ENCODE peak calls at places on chromosome X, in nine cellular contexts. One of them, this sample, is unnamed.

GRCh38 chrX:150899191-150899757 is 806 bp upstream of the CD99L2 start:
- DNase-seq in heart right ventricle: peak
- DNase-seq in colonic mucosa: peak
- DNase-seq in left ventricle myocardium inferior: peak
- DNase-seq in fibroblast of the aortic adventitia: peak
- DNase-seq in pancreas: peak
- DNase-seq in adrenal gland: peak
- DNase-seq in AG04450: no peak
- DNase-seq in tibial artery: peak
- DNase-seq in this sample: peak

GRCh38 chrX:20742106-20742505 is 475.4 kb upstream of the RPS6KA3 start:
- DNase-seq in fibroblast of the aortic adventitia: peak
- DNase-seq in pancreas: no peak
- DNase-seq in tibial artery: no peak
- DNase-seq in heart right ventricle: no peak
- DNase-seq in left ventricle myocardium inferior: no peak
- DNase-seq in colonic mucosa: no peak
- DNase-seq in adrenal gland: peak
- DNase-seq in AG04450: no peak
- DNase-seq in this sample: no peak

GRCh38 chrX:118973389-118974087 is 880 bp upstream of the LONRF3 start:
- DNase-seq in adrenal gland: peak
- DNase-seq in colonic mucosa: peak
- DNase-seq in AG04450: no peak
- DNase-seq in tibial artery: peak
- DNase-seq in fibroblast of the aortic adventitia: no peak
- DNase-seq in left ventricle myocardium inferior: peak
- DNase-seq in heart right ventricle: peak
- DNase-seq in pancreas: peak
- DNase-seq in this sample: no peak

GRCh38 chrX:155334486-155335316 is at the start of gene CLIC2:
- DNase-seq in adrenal gland: peak
- DNase-seq in AG04450: peak
- DNase-seq in left ventricle myocardium inferior: peak
- DNase-seq in colonic mucosa: peak
- DNase-seq in tibial artery: no peak
- DNase-seq in heart right ventricle: no peak
- DNase-seq in fibroblast of the aortic adventitia: peak
- DNase-seq in pancreas: peak
- DNase-seq in this sample: peak

GRCh38 chrX:22577181-22577580 is 304.5 kb downstream of the CBLL2 start:
- DNase-seq in heart right ventricle: no peak
- DNase-seq in AG04450: peak
- DNase-seq in pancreas: no peak
- DNase-seq in left ventricle myocardium inferior: no peak
- DNase-seq in adrenal gland: no peak
- DNase-seq in colonic mucosa: no peak
- DNase-seq in tibial artery: no peak
- DNase-seq in fibroblast of the aortic adventitia: peak
- DNase-seq in this sample: peak

GRCh38 chrX:23883737-23884354 is 23.9 kb downstream of the APOO start:
- DNase-seq in fibroblast of the aortic adventitia: peak
- DNase-seq in tibial artery: no peak
- DNase-seq in heart right ventricle: no peak
- DNase-seq in AG04450: no peak
- DNase-seq in left ventricle myocardium inferior: no peak
- DNase-seq in colonic mucosa: peak
- DNase-seq in adrenal gland: no peak
- DNase-seq in pancreas: no peak
- DNase-seq in this sample: peak

GRCh38 chrX:47562615-47563243 is 1.7 kb downstream of the ARAF start:
- DNase-seq in heart right ventricle: no peak
- DNase-seq in pancreas: no peak
- DNase-seq in fibroblast of the aortic adventitia: peak
- DNase-seq in tibial artery: no peak
- DNase-seq in left ventricle myocardium inferior: no peak
- DNase-seq in adrenal gland: no peak
- DNase-seq in AG04450: no peak
- DNase-seq in colonic mucosa: no peak
- DNase-seq in this sample: peak

GRCh38 chrX:125203737-125204578 is 115.7 kb upstream of the TEX13C start:
- DNase-seq in heart right ventricle: peak
- DNase-seq in left ventricle myocardium inferior: peak
- DNase-seq in colonic mucosa: no peak
- DNase-seq in adrenal gland: peak
- DNase-seq in tibial artery: peak
- DNase-seq in AG04450: no peak
- DNase-seq in pancreas: peak
- DNase-seq in fibroblast of the aortic adventitia: no peak
- DNase-seq in this sample: no peak

GRCh38 chrX:101219840-101220191 is 230 bp downstream of the DRP2 start:
- DNase-seq in pancreas: no peak
- DNase-seq in AG04450: no peak
- DNase-seq in fibroblast of the aortic adventitia: peak
- DNase-seq in tibial artery: no peak
- DNase-seq in adrenal gland: no peak
- DNase-seq in colonic mucosa: no peak
- DNase-seq in left ventricle myocardium inferior: no peak
- DNase-seq in heart right ventricle: no peak
- DNase-seq in this sample: peak

GRCh38 chrX:115467961-115468360 is 93.0 kb upstream of the PLS3 start:
- DNase-seq in adrenal gland: no peak
- DNase-seq in pancreas: no peak
- DNase-seq in colonic mucosa: no peak
- DNase-seq in left ventricle myocardium inferior: no peak
- DNase-seq in AG04450: no peak
- DNase-seq in tibial artery: no peak
- DNase-seq in heart right ventricle: no peak
- DNase-seq in fibroblast of the aortic adventitia: no peak
- DNase-seq in this sample: no peak

GRCh38 chrX:15855562-15856256 is 1.1 kb upstream of the AP1S2 start:
- DNase-seq in pancreas: no peak
- DNase-seq in adrenal gland: no peak
- DNase-seq in heart right ventricle: no peak
- DNase-seq in left ventricle myocardium inferior: no peak
- DNase-seq in tibial artery: no peak
- DNase-seq in AG04450: no peak
- DNase-seq in colonic mucosa: no peak
- DNase-seq in fibroblast of the aortic adventitia: no peak
- DNase-seq in this sample: no peak

GRCh38 chrX:45240334-45240733 is 39.7 kb upstream of the DIPK2B start:
- DNase-seq in left ventricle myocardium inferior: no peak
- DNase-seq in tibial artery: no peak
- DNase-seq in fibroblast of the aortic adventitia: no peak
- DNase-seq in pancreas: no peak
- DNase-seq in adrenal gland: no peak
- DNase-seq in colonic mucosa: no peak
- DNase-seq in heart right ventricle: no peak
- DNase-seq in AG04450: no peak
- DNase-seq in this sample: no peak

GRCh38 chrX:124557976-124558375 is 211.6 kb downstream of the SH2D1A start:
- DNase-seq in left ventricle myocardium inferior: no peak
- DNase-seq in heart right ventricle: no peak
- DNase-seq in fibroblast of the aortic adventitia: no peak
- DNase-seq in adrenal gland: no peak
- DNase-seq in tibial artery: no peak
- DNase-seq in pancreas: no peak
- DNase-seq in colonic mucosa: no peak
- DNase-seq in AG04450: no peak
- DNase-seq in this sample: no peak

GRCh38 chrX:107025538-107025937 is 25.5 kb upstream of the MORC4 start:
- DNase-seq in AG04450: no peak
- DNase-seq in fibroblast of the aortic adventitia: peak
- DNase-seq in heart right ventricle: no peak
- DNase-seq in adrenal gland: no peak
- DNase-seq in colonic mucosa: no peak
- DNase-seq in pancreas: no peak
- DNase-seq in tibial artery: no peak
- DNase-seq in left ventricle myocardium inferior: no peak
- DNase-seq in this sample: peak

DNA sequence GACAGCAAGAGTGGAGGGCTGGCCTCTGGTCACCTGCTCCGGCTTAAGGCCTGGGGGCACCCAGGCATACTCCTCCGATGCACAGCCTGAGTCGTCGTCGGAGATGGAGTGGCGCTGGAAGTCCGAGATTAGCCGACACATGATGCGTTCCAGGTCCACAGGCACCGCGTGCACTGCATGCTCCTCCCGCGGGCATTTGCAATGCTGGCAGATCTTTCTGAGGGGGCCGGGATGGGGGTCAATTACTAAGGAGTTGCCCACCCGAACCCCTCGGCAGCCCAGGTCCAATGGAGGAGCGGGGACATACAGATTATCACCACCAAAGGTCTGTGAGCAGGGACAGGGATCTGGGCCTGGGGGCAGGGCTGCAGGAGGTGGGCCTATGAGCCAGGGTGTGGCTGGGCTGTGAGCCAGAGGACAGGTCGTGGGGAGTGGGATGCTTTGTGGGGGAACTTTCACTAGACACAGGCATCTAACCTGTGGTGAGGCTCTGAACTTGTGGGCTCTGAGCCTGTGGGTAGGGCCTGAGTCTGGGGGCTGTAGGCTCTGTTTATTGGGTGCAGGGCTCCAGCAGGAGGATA is 2.4 kb downstream of the PRICKLE3 start:
- DNase-seq in pancreas: no peak
- DNase-seq in heart right ventricle: peak
- DNase-seq in tibial artery: no peak
- DNase-seq in AG04450: no peak
- DNase-seq in left ventricle myocardium inferior: no peak
- DNase-seq in colonic mucosa: no peak
- DNase-seq in adrenal gland: no peak
- DNase-seq in fibroblast of the aortic adventitia: no peak
- DNase-seq in this sample: no peak
- H3K4me3 ChIP-seq in pancreas: no peak
- H3K4me3 ChIP-seq in heart right ventricle: no peak
- H3K4me3 ChIP-seq in tibial artery: peak
- H3K4me3 ChIP-seq in AG04450: peak
- H3K4me3 ChIP-seq in left ventricle myocardium inferior: peak
- H3K4me3 ChIP-seq in colonic mucosa: no peak
- H3K4me3 ChIP-seq in adrenal gland: no peak
- H3K4me3 ChIP-seq in fibroblast of the aortic adventitia: peak
- H3K4me3 ChIP-seq in this sample: peak

GRCh38 chrX:27998666-27999065 is 17.4 kb upstream of the DCAF8L1 start:
- DNase-seq in adrenal gland: no peak
- DNase-seq in left ventricle myocardium inferior: no peak
- DNase-seq in heart right ventricle: no peak
- DNase-seq in AG04450: no peak
- DNase-seq in tibial artery: no peak
- DNase-seq in pancreas: no peak
- DNase-seq in fibroblast of the aortic adventitia: no peak
- DNase-seq in colonic mucosa: no peak
- DNase-seq in this sample: no peak

GRCh38 chrX:27995611-27996010 is 14.4 kb upstream of the DCAF8L1 start:
- DNase-seq in heart right ventricle: no peak
- DNase-seq in adrenal gland: no peak
- DNase-seq in AG04450: no peak
- DNase-seq in left ventricle myocardium inferior: no peak
- DNase-seq in fibroblast of the aortic adventitia: no peak
- DNase-seq in tibial artery: no peak
- DNase-seq in colonic mucosa: no peak
- DNase-seq in pancreas: no peak
- DNase-seq in this sample: no peak

GRCh38 chrX:27997641-27998040 is 16.4 kb upstream of the DCAF8L1 start:
- DNase-seq in heart right ventricle: no peak
- DNase-seq in adrenal gland: no peak
- DNase-seq in pancreas: no peak
- DNase-seq in left ventricle myocardium inferior: no peak
- DNase-seq in colonic mucosa: no peak
- DNase-seq in AG04450: no peak
- DNase-seq in tibial artery: no peak
- DNase-seq in fibroblast of the aortic adventitia: no peak
- DNase-seq in this sample: no peak

DNA sequence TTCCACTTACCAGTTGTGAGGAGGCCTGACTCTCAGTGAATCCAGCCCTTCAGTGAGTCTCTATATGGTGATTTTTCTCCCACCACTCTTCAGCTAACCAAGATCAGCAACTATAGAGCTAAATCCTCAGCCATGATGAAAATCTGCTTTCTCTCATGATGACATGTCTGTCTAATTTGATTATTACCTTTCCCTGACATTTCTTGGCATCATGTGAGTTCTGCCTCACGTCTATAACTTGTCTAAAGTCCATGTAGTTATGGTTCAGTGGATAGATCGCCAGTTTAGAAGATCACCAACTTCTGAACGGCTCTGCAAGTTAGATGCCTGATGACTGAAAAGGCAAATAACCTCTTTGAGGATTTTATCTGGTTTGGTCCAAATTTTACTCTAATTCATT is 14.9 kb upstream of the DCAF8L1 start:
- DNase-seq in pancreas: no peak
- DNase-seq in left ventricle myocardium inferior: no peak
- DNase-seq in tibial artery: no peak
- DNase-seq in AG04450: no peak
- DNase-seq in colonic mucosa: no peak
- DNase-seq in adrenal gland: no peak
- DNase-seq in fibroblast of the aortic adventitia: no peak
- DNase-seq in heart right ventricle: no peak
- DNase-seq in this sample: no peak
- H3K4me3 ChIP-seq in pancreas: no peak
- H3K4me3 ChIP-seq in left ventricle myocardium inferior: no peak
- H3K4me3 ChIP-seq in tibial artery: no peak
- H3K4me3 ChIP-seq in AG04450: no peak
- H3K4me3 ChIP-seq in colonic mucosa: no peak
- H3K4me3 ChIP-seq in adrenal gland: no peak
- H3K4me3 ChIP-seq in fibroblast of the aortic adventitia: no peak
- H3K4me3 ChIP-seq in heart right ventricle: no peak
- H3K4me3 ChIP-seq in this sample: no peak

DNA sequence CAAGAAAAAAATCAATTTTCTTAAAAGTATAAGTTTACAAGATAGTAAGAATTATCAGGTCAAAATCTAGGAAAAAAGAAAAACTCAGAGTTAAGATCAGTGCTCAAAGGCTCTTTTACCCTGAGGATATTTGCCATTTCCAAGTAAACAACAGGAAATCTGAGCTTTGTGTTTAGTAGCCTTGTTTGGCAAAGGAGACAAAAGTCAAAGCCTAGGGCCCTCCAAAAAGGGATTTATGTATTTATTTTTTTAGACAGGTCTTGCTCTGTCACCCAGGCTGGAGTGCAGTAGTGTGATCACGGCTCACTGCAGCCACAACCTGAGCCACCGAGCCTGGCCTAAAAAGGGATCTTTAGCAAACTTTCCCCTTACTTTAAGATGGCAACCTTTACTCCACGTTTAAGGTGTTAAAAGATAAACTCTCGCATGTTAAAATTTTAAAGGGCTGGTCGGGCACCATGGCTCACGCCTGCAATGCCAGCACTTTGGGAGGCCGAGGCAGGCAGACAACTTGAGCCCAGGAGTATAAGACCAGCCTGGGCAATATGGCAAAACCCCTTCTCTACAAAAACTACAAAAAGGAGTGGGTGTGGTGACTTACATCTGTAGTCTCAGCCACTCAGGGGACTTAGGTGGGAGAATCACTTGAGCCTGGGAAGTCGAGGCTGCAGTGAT is 21.3 kb upstream of the OPHN1 start:
- DNase-seq in colonic mucosa: no peak
- DNase-seq in adrenal gland: no peak
- DNase-seq in tibial artery: no peak
- DNase-seq in heart right ventricle: no peak
- DNase-seq in left ventricle myocardium inferior: no peak
- DNase-seq in pancreas: no peak
- DNase-seq in AG04450: no peak
- DNase-seq in fibroblast of the aortic adventitia: no peak
- DNase-seq in this sample: peak
- H3K4me3 ChIP-seq in colonic mucosa: no peak
- H3K4me3 ChIP-seq in adrenal gland: no peak
- H3K4me3 ChIP-seq in tibial artery: no peak
- H3K4me3 ChIP-seq in heart right ventricle: no peak
- H3K4me3 ChIP-seq in left ventricle myocardium inferior: no peak
- H3K4me3 ChIP-seq in pancreas: no peak
- H3K4me3 ChIP-seq in AG04450: no peak
- H3K4me3 ChIP-seq in fibroblast of the aortic adventitia: no peak
- H3K4me3 ChIP-seq in this sample: no peak

GRCh38 chrX:71909956-71910355 is 689 bp upstream of the NHSL2 start:
- DNase-seq in pancreas: no peak
- DNase-seq in fibroblast of the aortic adventitia: peak
- DNase-seq in AG04450: no peak
- DNase-seq in colonic mucosa: no peak
- DNase-seq in adrenal gland: no peak
- DNase-seq in tibial artery: no peak
- DNase-seq in left ventricle myocardium inferior: no peak
- DNase-seq in heart right ventricle: peak
- DNase-seq in this sample: no peak
- H3K4me3 ChIP-seq in pancreas: no peak
- H3K4me3 ChIP-seq in fibroblast of the aortic adventitia: no peak
- H3K4me3 ChIP-seq in AG04450: peak
- H3K4me3 ChIP-seq in colonic mucosa: no peak
- H3K4me3 ChIP-seq in adrenal gland: no peak
- H3K4me3 ChIP-seq in tibial artery: peak
- H3K4me3 ChIP-seq in left ventricle myocardium inferior: peak
- H3K4me3 ChIP-seq in heart right ventricle: peak
- H3K4me3 ChIP-seq in this sample: peak